ENCODE peak calls at places on chromosomes 5 and 9, in four cellular contexts. X is tibial artery, D is sigmoid colon, C is heart right ventricle. O is an unnamed sample.

GRCh38 chr5:112492291-112492690 is 73.2 kb upstream of the EPB41L4A start:
- DNase-seq in X (no peak), D (no peak), C (peak), O (no peak)

GRCh38 chr5:175088963-175089362 is 355.0 kb downstream of the DRD1 start:
- DNase-seq in X (no peak), D (no peak), C (no peak), O (no peak)

GRCh38 chr5:137212471-137212870 is 286.7 kb downstream of the SPOCK1 start:
- DNase-seq in X (no peak), D (no peak), C (no peak), O (no peak)

GRCh38 chr5:132065351-132065937 is 5.0 kb downstream of the IL3 start:
- DNase-seq in X (no peak), D (peak), C (peak), O (no peak)

GRCh38 chr9:113668057-113668456 is 204.5 kb downstream of the RGS3 start:
- DNase-seq in X (no peak), D (no peak), C (no peak), O (no peak)

GRCh38 chr5:132859889-132860437 is 6.3 kb downstream of the GDF9 start:
- DNase-seq in X (no peak), D (no peak), C (no peak), O (no peak)

GRCh38 chr5:163790497-163790896 is 285.1 kb downstream of the MAT2B start:
- DNase-seq in X (no peak), D (no peak), C (no peak), O (no peak)

GRCh38 chr5:119368238-119368630 is 12.4 kb downstream of the TNFAIP8 start:
- DNase-seq in X (no peak), D (no peak), C (no peak), O (no peak)

GRCh38 chr5:92308679-92309078 is 925.6 kb upstream of the ARRDC3 start:
- DNase-seq in X (no peak), D (no peak), C (no peak), O (no peak)

GRCh38 chr5:143200781-143201398 is 202.6 kb downstream of the NR3C1 start:
- DNase-seq in X (no peak), D (no peak), C (peak), O (no peak)

GRCh38 chr5:72232838-72233237 is 87.2 kb downstream of the MRPS27 start:
- DNase-seq in X (no peak), D (no peak), C (no peak), O (no peak)

GRCh38 chr9:129336601-129337286 is 158.7 kb upstream of the IER5L start:
- DNase-seq in X (no peak), D (no peak), C (no peak), O (no peak)

GRCh38 chr5:40906351-40906751 is 2.9 kb upstream of the C7 start:
- DNase-seq in X (no peak), D (no peak), C (no peak), O (no peak)

GRCh38 chr5:74945561-74946165 is 79.5 kb upstream of the FAM169A start:
- DNase-seq in X (no peak), D (no peak), C (no peak), O (no peak)

GRCh38 chr9:111399772-111400563 is 69.9 kb upstream of the OR2K2 start:
- DNase-seq in X (no peak), D (no peak), C (no peak), O (no peak)

GRCh38 chr5:133602829-133603380 is 9.4 kb downstream of the FSTL4 start:
- DNase-seq in X (no peak), D (no peak), C (no peak), O (no peak)

GRCh38 chr9:112028242-112029221 is 131.9 kb downstream of the UGCG start:
- DNase-seq in X (no peak), D (no peak), C (no peak), O (no peak)

GRCh38 chr5:110087829-110088228 is 398.1 kb downstream of the MAN2A1 start:
- DNase-seq in X (no peak), D (no peak), C (no peak), O (no peak)

GRCh38 chr5:67235399-67236110 is 39.0 kb upstream of the CD180 start:
- DNase-seq in X (no peak), D (no peak), C (no peak), O (no peak)

GRCh38 chr5:17772232-17772631 is 138.0 kb downstream of the TAF11L14 start:
- DNase-seq in X (no peak), D (no peak), C (no peak), O (no peak)

GRCh38 chr9:86407022-86407421 is 52.8 kb upstream of the TUT7 start:
- DNase-seq in X (no peak), D (no peak), C (no peak), O (peak)

GRCh38 chr5:76787237-76787636 is 31.6 kb upstream of the F2RL1 start:
- DNase-seq in X (peak), D (peak), C (no peak), O (peak)

GRCh38 chr9:125794708-125795107 is 47.5 kb downstream of the PBX3 start:
- DNase-seq in X (no peak), D (no peak), C (no peak), O (no peak)

GRCh38 chr5:116361171-116361967 is 213.3 kb downstream of the SEMA6A start:
- DNase-seq in X (no peak), D (peak), C (peak), O (no peak)

GRCh38 chr5:171951218-171951617 is 55.2 kb downstream of the FBXW11 start:
- DNase-seq in X (no peak), D (no peak), C (no peak), O (no peak)

GRCh38 chr5:173412566-173412965 is 84.4 kb upstream of the STC2 start:
- DNase-seq in X (no peak), D (peak), C (no peak), O (no peak)

GRCh38 chr5:90878549-90879196 is 320.1 kb downstream of the ADGRV1 start:
- DNase-seq in X (no peak), D (no peak), C (no peak), O (no peak)

GRCh38 chr9:70111641-70112236 is 68.1 kb downstream of the MAMDC2 start:
- DNase-seq in X (no peak), D (no peak), C (no peak), O (no peak)

GRCh38 chr5:139395844-139396640 is 1.1 kb upstream of the PROB1 start:
- DNase-seq in X (no peak), D (no peak), C (no peak), O (no peak)

GRCh38 chr5:142829821-142830220 is 59.6 kb downstream of the ARHGAP26 start:
- DNase-seq in X (no peak), D (no peak), C (no peak), O (no peak)

GRCh38 chr5:135309391-135310327 is 89.4 kb downstream of the MACROH2A1 start:
- DNase-seq in X (no peak), D (no peak), C (no peak), O (no peak)

GRCh38 chr9:137256839-137257238 is 1.7 kb downstream of the NELFB start:
- DNase-seq in X (no peak), D (no peak), C (no peak), O (no peak)

GRCh38 chr9:137256362-137256761 is 1.2 kb downstream of the NELFB start:
- DNase-seq in X (no peak), D (no peak), C (no peak), O (no peak)

GRCh38 chr9:137253717-137254623 is 1.2 kb upstream of the NELFB start:
- DNase-seq in X (no peak), D (no peak), C (no peak), O (no peak)

GRCh38 chr9:137254624-137255447 is at the start of gene NELFB:
- DNase-seq in X (peak), D (peak), C (peak), O (peak)

GRCh38 chr9:137255448-137256114 is 454 bp downstream of the NELFB start:
- DNase-seq in X (no peak), D (no peak), C (no peak), O (no peak)
- H3K27ac ChIP-seq in X (peak), D (peak), C (peak), O (peak)

GRCh38 chr9:36341936-36342577 is 58.0 kb downstream of the RNF38 start:
- DNase-seq in X (no peak), D (no peak), C (no peak), O (no peak)

GRCh38 chr9:36346578-36346977 is 53.5 kb downstream of the RNF38 start:
- DNase-seq in X (no peak), D (no peak), C (no peak), O (no peak)

DNA sequence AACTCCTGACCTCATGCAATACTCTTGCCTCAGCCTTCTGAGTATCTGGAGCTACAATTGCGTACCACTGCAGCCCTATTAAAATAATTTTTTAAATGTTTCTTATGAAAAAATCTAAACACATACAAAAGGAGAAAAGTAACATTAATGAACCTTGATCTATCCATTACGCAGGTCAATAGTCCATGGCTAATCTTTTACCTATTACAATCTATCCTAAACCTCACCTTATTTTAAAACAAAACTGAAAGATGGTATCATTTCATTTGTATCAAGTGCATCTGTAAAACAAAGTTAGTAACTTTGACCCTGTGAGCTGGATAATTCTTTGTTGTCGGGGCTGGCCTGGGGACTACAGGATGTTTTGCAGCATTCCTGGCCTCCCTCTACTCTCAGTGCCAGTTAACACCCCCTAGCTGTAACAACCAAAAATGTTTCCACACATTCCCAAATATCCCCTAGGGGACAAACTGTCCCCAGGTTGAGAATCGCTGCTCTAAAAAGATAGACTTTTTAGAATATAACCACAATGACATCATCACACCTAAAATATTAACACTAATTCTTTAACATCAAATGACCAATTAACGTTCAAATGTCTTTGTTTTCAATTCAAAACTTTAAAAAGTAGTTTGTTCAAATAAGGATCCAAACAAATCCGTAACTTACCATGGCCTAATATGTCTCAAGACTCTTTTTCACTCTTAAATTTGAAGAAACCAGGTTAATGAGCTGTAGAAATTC is 54.8 kb downstream of the RNF38 start:
- DNase-seq in X (no peak), D (no peak), C (no peak), O (no peak)
- TF ChIP-seq CTCF in X (no peak), D (no peak), C (peak), O (no peak)

DNA sequence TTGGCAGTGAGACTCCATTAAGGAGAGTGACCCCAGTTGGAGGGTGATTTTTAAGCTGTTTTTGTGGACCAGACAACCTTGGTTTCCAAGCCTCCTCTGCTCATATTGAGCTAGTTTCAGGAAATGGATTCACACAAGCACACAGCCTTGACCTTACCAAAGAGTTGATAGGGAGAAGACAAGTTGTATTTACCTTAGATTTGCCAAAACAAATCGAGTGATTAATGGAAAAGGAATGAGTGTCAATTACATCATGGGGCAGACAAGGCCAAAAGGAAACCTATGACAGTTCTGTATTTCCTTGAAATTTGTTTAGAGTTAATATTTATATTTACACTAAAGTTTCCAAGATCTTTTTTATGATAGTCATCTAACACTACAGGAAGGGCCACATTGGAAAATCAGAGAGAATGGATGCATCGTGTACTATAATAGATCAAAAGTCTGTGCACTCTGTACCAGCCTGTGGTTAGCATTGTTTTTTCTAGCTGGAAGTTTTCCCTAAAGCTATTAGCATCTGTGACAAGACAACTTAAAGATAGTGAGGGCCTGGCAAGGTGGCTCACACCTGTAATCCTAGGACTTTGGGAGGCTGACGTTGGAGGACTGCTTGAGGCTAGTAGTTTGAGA is 86.0 kb upstream of the FER start:
- DNase-seq in X (no peak), D (no peak), C (no peak), O (no peak)
- H3K27ac ChIP-seq in X (no peak), D (no peak), C (no peak), O (no peak)

GRCh38 chr5:114319821-114320220 is 42.0 kb upstream of the KCNN2 start:
- DNase-seq in X (no peak), D (no peak), C (no peak), O (no peak)

GRCh38 chr5:114317751-114318150 is 44.1 kb upstream of the KCNN2 start:
- DNase-seq in X (no peak), D (no peak), C (no peak), O (no peak)

GRCh38 chr5:114314061-114314460 is 47.8 kb upstream of the KCNN2 start:
- DNase-seq in X (no peak), D (no peak), C (no peak), O (no peak)

GRCh38 chr5:114319236-114319635 is 42.6 kb upstream of the KCNN2 start:
- DNase-seq in X (no peak), D (no peak), C (no peak), O (no peak)

GRCh38 chr5:114316167-114316566 is 45.7 kb upstream of the KCNN2 start:
- DNase-seq in X (no peak), D (no peak), C (no peak), O (no peak)
- TF ChIP-seq CTCF in X (no peak), D (no peak), C (peak), O (no peak)

GRCh38 chr9:2208991-2209390 is 193.8 kb downstream of the SMARCA2 start:
- DNase-seq in X (no peak), D (no peak), C (no peak), O (no peak)

GRCh38 chr9:2210201-2210600 is 195.1 kb downstream of the SMARCA2 start:
- DNase-seq in X (no peak), D (no peak), C (no peak), O (no peak)

GRCh38 chr9:2208465-2208864 is 193.3 kb downstream of the SMARCA2 start:
- DNase-seq in X (no peak), D (no peak), C (no peak), O (no peak)

GRCh38 chr9:2213830-2214468 is 198.8 kb downstream of the SMARCA2 start:
- DNase-seq in X (no peak), D (no peak), C (no peak), O (no peak)

DNA sequence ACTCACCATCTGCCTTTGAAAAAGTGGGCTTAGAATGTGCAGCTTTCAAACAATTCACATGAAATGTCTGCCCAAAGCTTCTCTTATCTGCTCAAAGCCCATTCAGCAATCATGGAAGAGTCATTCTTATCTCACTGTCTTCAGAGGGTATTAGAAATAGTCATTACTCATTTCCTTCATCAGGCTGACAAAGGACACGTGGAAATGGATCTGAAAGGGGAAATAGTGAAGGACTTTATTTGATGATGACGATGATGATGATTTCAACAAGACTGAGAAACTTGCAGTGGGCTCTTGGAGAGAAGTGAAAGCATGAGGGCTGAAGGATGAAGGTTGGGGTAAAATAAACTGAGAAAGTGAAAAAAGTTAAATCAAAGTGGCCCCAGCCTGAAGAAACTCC is 194.3 kb downstream of the SMARCA2 start:
- DNase-seq in X (no peak), D (no peak), C (no peak), O (no peak)
- H3K27ac ChIP-seq in X (no peak), D (no peak), C (no peak), O (no peak)